ENCODE peak calls at places on chromosomes 4 and X, in eight cellular contexts. V, T, L, Q, Z, A, D and R are unnamed samples.

GRCh38 chr4:110003401-110004187 is 90.9 kb downstream of the EGF start:
- DNase-seq in V (no peak), T (no peak), L (no peak), Q (no peak), Z (no peak), A (no peak), D (no peak), R (no peak)

GRCh38 chr4:39697740-39698423 is at the start of gene UBE2K:
- DNase-seq in V (peak), T (peak), L (peak), Q (peak), Z (peak), A (peak), D (peak), R (no peak)

GRCh38 chr4:112098841-112099240 is 46.4 kb upstream of the FAM241A start:
- DNase-seq in V (no peak), T (no peak), L (no peak), Q (no peak), Z (no peak), A (no peak), D (no peak), R (no peak)

GRCh38 chr4:110959041-110959643 is 336.3 kb upstream of the PITX2 start:
- DNase-seq in V (no peak), T (no peak), L (no peak), Q (no peak), Z (no peak), A (no peak), D (no peak), R (no peak)

GRCh38 chr4:189377576-189377975 is 563.1 kb upstream of the FRG1 start:
- DNase-seq in V (no peak), T (no peak), L (no peak), Q (no peak), Z (no peak), A (no peak), D (no peak), R (no peak)

GRCh38 chrX:148928803-148929202 is 428.4 kb downstream of the AFF2 start:
- DNase-seq in V (no peak), T (no peak), L (no peak), Q (no peak), Z (no peak), A (no peak), D (no peak), R (peak)

GRCh38 chrX:114717921-114718320 is 134.0 kb downstream of the HTR2C start:
- DNase-seq in V (no peak), T (no peak), L (no peak), Q (no peak), Z (peak), A (no peak), D (no peak), R (no peak)

GRCh38 chrX:46686003-46686645 is 72.8 kb downstream of the SLC9A7 start:
- DNase-seq in V (peak), T (peak), L (no peak), Q (peak), Z (peak), A (no peak), D (no peak), R (no peak)

GRCh38 chrX:16144420-16144819 is 21.1 kb downstream of the GRPR start:
- DNase-seq in V (no peak), T (no peak), L (no peak), Q (no peak), Z (no peak), A (no peak), D (no peak), R (no peak)

GRCh38 chr4:40763228-40763716 is 13.5 kb downstream of the NSUN7 start:
- DNase-seq in V (no peak), T (no peak), L (no peak), Q (no peak), Z (peak), A (no peak), D (no peak), R (no peak)

GRCh38 chrX:101957174-101957573 is 25.3 kb upstream of the ZMAT1 start:
- DNase-seq in V (no peak), T (no peak), L (no peak), Q (no peak), Z (no peak), A (no peak), D (no peak), R (no peak)

GRCh38 chrX:19883878-19884277 is 3.5 kb downstream of the SH3KBP1 start:
- DNase-seq in V (no peak), T (peak), L (no peak), Q (no peak), Z (no peak), A (no peak), D (peak), R (peak)

GRCh38 chr4:165461176-165461835 is 82.5 kb downstream of the CPE start:
- DNase-seq in V (peak), T (no peak), L (no peak), Q (no peak), Z (peak), A (no peak), D (no peak), R (no peak)

GRCh38 chr4:88027611-88028608 is 20.5 kb downstream of the PKD2 start:
- DNase-seq in V (no peak), T (no peak), L (no peak), Q (no peak), Z (no peak), A (no peak), D (no peak), R (peak)

GRCh38 chr4:130288576-130288975 is 1192.6 kb downstream of the C4orf33 start:
- DNase-seq in V (no peak), T (no peak), L (no peak), Q (no peak), Z (peak), A (no peak), D (no peak), R (no peak)

GRCh38 chr4:20944961-20945360 is 244.7 kb downstream of the PACRGL start:
- DNase-seq in V (no peak), T (no peak), L (no peak), Q (no peak), Z (no peak), A (no peak), D (no peak), R (peak)

GRCh38 chrX:41148553-41148952 is 63.3 kb downstream of the USP9X start:
- DNase-seq in V (no peak), T (no peak), L (no peak), Q (no peak), Z (no peak), A (no peak), D (no peak), R (no peak)

GRCh38 chr4:126051709-126052424 is 737.1 kb downstream of the FAT4 start:
- DNase-seq in V (no peak), T (no peak), L (no peak), Q (no peak), Z (no peak), A (peak), D (no peak), R (no peak)

GRCh38 chr4:153283260-153283659 is 61.2 kb upstream of the MND1 start:
- DNase-seq in V (no peak), T (no peak), L (no peak), Q (no peak), Z (no peak), A (no peak), D (no peak), R (no peak)

GRCh38 chr4:178784491-178784890 is 1342.3 kb upstream of the AGA start:
- DNase-seq in V (no peak), T (no peak), L (no peak), Q (no peak), Z (no peak), A (no peak), D (no peak), R (no peak)

GRCh38 chr4:20338841-20339240 is 87.1 kb downstream of the SLIT2 start:
- DNase-seq in V (no peak), T (no peak), L (no peak), Q (no peak), Z (no peak), A (no peak), D (no peak), R (no peak)

GRCh38 chr4:183636488-183636887 is 22.5 kb downstream of the RWDD4 start:
- DNase-seq in V (peak), T (peak), L (no peak), Q (no peak), Z (no peak), A (no peak), D (no peak), R (no peak)

GRCh38 chrX:54891573-54891972 is 29.1 kb upstream of the TRO start:
- DNase-seq in V (peak), T (peak), L (no peak), Q (peak), Z (peak), A (peak), D (no peak), R (no peak)

GRCh38 chrX:38000706-38001105 is 5.6 kb upstream of the SYTL5 start:
- DNase-seq in V (no peak), T (no peak), L (no peak), Q (no peak), Z (no peak), A (no peak), D (no peak), R (no peak)

GRCh38 chr4:147491076-147491475 is 10.2 kb downstream of the EDNRA start:
- DNase-seq in V (no peak), T (no peak), L (no peak), Q (no peak), Z (no peak), A (no peak), D (no peak), R (no peak)

GRCh38 chr4:23770011-23770410 is 119.8 kb downstream of the PPARGC1A start:
- DNase-seq in V (no peak), T (no peak), L (no peak), Q (no peak), Z (peak), A (no peak), D (no peak), R (no peak)

GRCh38 chrX:133475521-133475920 is 60.2 kb upstream of the GPC4 start:
- DNase-seq in V (no peak), T (no peak), L (no peak), Q (no peak), Z (no peak), A (peak), D (no peak), R (no peak)

GRCh38 chr4:82515705-82516104 is 46.1 kb downstream of the TMEM150C start:
- DNase-seq in V (peak), T (no peak), L (no peak), Q (no peak), Z (no peak), A (peak), D (no peak), R (no peak)

GRCh38 chr4:115851918-115852766 is 738.7 kb upstream of the NDST4 start:
- DNase-seq in V (no peak), T (peak), L (no peak), Q (no peak), Z (peak), A (no peak), D (peak), R (peak)

GRCh38 chrX:46788902-46789301 is 30.0 kb upstream of the SLC9A7 start:
- DNase-seq in V (no peak), T (no peak), L (no peak), Q (no peak), Z (peak), A (no peak), D (no peak), R (no peak)

GRCh38 chr4:5471206-5471605 is 237.2 kb downstream of the EVC2 start:
- DNase-seq in V (no peak), T (no peak), L (peak), Q (no peak), Z (no peak), A (no peak), D (no peak), R (no peak)

GRCh38 chr4:5473125-5473524 is 235.2 kb downstream of the EVC2 start:
- DNase-seq in V (no peak), T (no peak), L (no peak), Q (no peak), Z (no peak), A (no peak), D (no peak), R (no peak)

GRCh38 chr4:5471691-5472090 is 236.7 kb downstream of the EVC2 start:
- DNase-seq in V (no peak), T (no peak), L (no peak), Q (no peak), Z (no peak), A (no peak), D (no peak), R (no peak)

GRCh38 chr4:5470318-5470889 is 238.0 kb downstream of the EVC2 start:
- DNase-seq in V (no peak), T (no peak), L (peak), Q (no peak), Z (no peak), A (no peak), D (no peak), R (no peak)

GRCh38 chr4:5472166-5472565 is 236.2 kb downstream of the EVC2 start:
- DNase-seq in V (no peak), T (no peak), L (peak), Q (no peak), Z (no peak), A (no peak), D (no peak), R (no peak)
- H3K27ac ChIP-seq in V (no peak), T (no peak), L (no peak), Q (no peak), Z (no peak), A (no peak), D (no peak), R (no peak)

DNA sequence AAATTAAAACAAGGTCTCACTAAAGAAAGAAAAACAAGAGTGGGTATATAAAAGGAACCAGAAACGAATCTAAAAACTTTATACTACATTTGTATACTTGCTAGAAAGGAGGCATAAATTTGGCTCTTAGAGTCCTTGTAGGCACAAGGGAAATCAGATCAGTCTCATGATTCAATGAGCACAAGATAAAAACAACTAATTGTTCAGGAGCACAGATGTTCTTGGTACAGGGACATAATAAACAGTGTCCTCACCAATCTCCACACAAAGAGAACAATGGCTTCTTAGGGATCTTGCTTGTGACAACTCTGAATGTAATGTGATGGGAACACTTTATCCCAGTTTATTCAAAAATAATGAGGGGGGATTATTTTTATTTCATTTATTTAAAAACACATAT is 28.3 kb downstream of the TMEM144 start:
- DNase-seq in V (no peak), T (no peak), L (no peak), Q (no peak), Z (no peak), A (no peak), D (no peak), R (no peak)
- H3K27ac ChIP-seq in V (no peak), T (no peak), L (no peak), Q (no peak), Z (no peak), A (no peak), D (no peak), R (no peak)

GRCh38 chr4:170012629-170012958 is 13.6 kb downstream of the MFAP3L start:
- DNase-seq in V (no peak), T (no peak), L (no peak), Q (no peak), Z (no peak), A (no peak), D (no peak), R (no peak)
- H3K27ac ChIP-seq in V (no peak), T (no peak), L (no peak), Q (no peak), Z (no peak), A (no peak), D (no peak), R (no peak)

GRCh38 chrX:14357314-14357713 is 172.0 kb upstream of the GLRA2 start:
- DNase-seq in V (no peak), T (no peak), L (no peak), Q (no peak), Z (no peak), A (no peak), D (no peak), R (no peak)

GRCh38 chrX:14352511-14352910 is 176.8 kb upstream of the GLRA2 start:
- DNase-seq in V (no peak), T (no peak), L (no peak), Q (no peak), Z (no peak), A (no peak), D (no peak), R (no peak)

GRCh38 chrX:14356401-14356800 is 172.9 kb upstream of the GLRA2 start:
- DNase-seq in V (no peak), T (no peak), L (no peak), Q (no peak), Z (no peak), A (no peak), D (no peak), R (no peak)

GRCh38 chrX:14351889-14352288 is 177.4 kb upstream of the GLRA2 start:
- DNase-seq in V (no peak), T (no peak), L (no peak), Q (no peak), Z (peak), A (no peak), D (no peak), R (no peak)

GRCh38 chrX:14354541-14354940 is 174.8 kb upstream of the GLRA2 start:
- DNase-seq in V (no peak), T (no peak), L (no peak), Q (no peak), Z (no peak), A (no peak), D (no peak), R (no peak)
- H3K27ac ChIP-seq in V (no peak), T (no peak), L (no peak), Q (no peak), Z (no peak), A (no peak), D (no peak), R (peak)

DNA sequence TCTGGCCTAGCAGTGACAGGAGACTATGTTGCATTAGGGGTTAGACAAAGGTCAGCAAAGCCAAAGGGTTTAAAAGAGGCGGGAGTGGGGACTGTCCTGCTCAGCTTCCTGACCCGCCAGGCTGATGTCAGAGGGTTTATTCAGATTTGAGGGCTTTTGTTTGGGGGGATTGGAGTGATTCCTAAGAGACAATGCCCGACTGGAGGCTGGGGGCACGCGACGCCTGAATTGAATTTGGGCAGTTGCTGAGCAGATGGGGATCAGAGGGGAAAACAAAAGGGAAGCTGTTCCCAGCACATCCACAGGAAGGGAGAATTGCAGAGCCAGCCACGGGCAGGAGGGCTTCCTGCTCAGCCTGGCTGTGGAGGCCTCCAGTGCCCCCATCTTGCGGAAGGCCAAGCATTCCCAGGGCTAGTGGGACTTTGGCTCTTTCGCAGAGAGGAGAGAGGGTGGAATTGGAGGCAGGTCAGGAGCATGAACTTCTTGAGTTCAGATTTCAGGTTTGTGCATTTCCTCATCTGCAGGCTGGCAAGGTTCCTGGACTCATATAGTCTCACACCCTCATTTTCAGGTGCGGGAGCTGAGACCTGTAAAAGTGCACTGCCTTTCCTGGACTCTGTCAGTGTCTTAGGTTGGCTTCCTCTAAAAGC is 162.8 kb downstream of the NHS start:
- DNase-seq in V (no peak), T (peak), L (no peak), Q (no peak), Z (no peak), A (no peak), D (no peak), R (no peak)
- H3K27ac ChIP-seq in V (no peak), T (no peak), L (no peak), Q (no peak), Z (no peak), A (no peak), D (no peak), R (no peak)

DNA sequence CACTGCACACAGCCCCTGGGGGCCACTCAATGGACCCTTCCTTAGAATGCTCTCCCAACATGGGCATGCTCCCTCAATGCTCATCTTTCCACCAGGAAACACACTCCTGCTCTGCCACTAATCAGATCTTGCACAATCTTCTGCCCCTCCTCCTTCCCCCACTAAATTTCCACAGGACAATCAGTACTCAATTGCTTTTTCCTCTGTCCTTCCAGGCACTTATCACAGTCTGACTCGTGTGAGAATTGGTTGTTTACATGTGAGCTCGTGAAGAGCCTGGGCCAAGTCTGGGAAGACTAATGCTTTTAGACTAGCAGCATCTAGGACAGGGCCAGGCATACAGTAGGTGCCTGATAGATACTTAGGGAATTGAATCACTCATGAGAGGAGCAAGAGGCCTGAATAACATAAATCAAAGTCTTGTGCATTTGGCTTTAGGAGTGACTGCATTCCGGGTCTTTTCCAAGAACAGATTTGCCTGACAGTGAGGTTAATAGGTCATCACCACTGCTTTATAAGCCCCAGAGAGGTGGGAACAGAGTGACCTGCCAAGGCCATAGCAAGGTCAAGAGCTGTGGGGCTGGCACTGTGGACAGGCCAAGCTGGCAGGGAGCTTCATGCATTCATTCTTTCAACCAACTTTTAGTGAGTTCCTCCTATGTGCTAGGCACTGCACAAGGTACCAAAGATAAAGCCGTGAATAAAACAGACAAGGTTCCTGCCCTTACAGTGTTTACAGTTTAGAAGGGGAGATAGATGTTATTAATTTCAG is 55.0 kb downstream of the PRPS1 start:
- DNase-seq in V (peak), T (peak), L (no peak), Q (no peak), Z (no peak), A (no peak), D (no peak), R (no peak)
- H3K27ac ChIP-seq in V (no peak), T (peak), L (peak), Q (no peak), Z (no peak), A (peak), D (peak), R (no peak)

GRCh38 chr4:108037884-108038283 is 48.2 kb downstream of the HADH start:
- DNase-seq in V (no peak), T (no peak), L (no peak), Q (no peak), Z (no peak), A (no peak), D (no peak), R (no peak)

GRCh38 chr4:108036252-108036651 is 46.6 kb downstream of the HADH start:
- DNase-seq in V (no peak), T (peak), L (no peak), Q (peak), Z (no peak), A (peak), D (no peak), R (no peak)

GRCh38 chr4:108034560-108034959 is 44.9 kb downstream of the HADH start:
- DNase-seq in V (no peak), T (no peak), L (no peak), Q (no peak), Z (no peak), A (no peak), D (no peak), R (no peak)

GRCh38 chr4:108033348-108033747 is 43.7 kb downstream of the HADH start:
- DNase-seq in V (no peak), T (no peak), L (no peak), Q (no peak), Z (no peak), A (no peak), D (no peak), R (no peak)

DNA sequence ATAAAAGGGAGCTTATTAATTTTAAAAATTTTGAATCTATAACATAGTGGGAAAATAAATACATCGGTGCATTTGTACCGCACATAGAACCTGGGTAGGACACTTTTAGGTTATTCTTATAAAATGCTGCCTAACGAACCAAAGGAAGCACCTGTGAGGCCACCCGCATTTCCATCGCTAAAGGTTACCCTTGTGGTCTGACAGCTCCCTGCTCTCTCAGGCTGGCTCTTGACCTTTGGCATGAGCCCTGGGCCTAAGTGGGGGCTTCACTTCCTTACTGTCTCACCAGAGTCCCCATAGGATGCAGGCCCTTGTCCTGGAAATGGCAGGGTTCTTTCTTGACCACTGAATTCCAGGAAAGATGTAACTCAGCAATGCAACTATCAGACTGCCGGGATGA is 46.0 kb downstream of the HADH start:
- DNase-seq in V (no peak), T (peak), L (no peak), Q (no peak), Z (no peak), A (no peak), D (no peak), R (no peak)
- H3K27ac ChIP-seq in V (no peak), T (no peak), L (no peak), Q (peak), Z (no peak), A (no peak), D (no peak), R (no peak)

GRCh38 chr4:71239365-71239764 is 99.5 kb upstream of the SLC4A4 start:
- DNase-seq in V (no peak), T (no peak), L (no peak), Q (no peak), Z (peak), A (no peak), D (no peak), R (no peak)
- H3K27ac ChIP-seq in V (no peak), T (no peak), L (no peak), Q (no peak), Z (no peak), A (no peak), D (no peak), R (no peak)